ENCODE peak calls at places on chromosomes 3 and 15, in ten cellular contexts. One of them, this sample, is unnamed.

GRCh38 chr3:46593979-46594378 is 18.3 kb upstream of the FAM240A start:
- DNase-seq in A549: no peak
- DNase-seq in CD8-positive, alpha-beta memory T cell: no peak
- DNase-seq in activated CD8-positive, alpha-beta memory T cell treated with anti-CD3 and anti-CD28 coated beads for 48 hours: no peak
- DNase-seq in fibroblast of gingiva: no peak
- DNase-seq in neural crest cell: no peak
- DNase-seq in HT1080: no peak
- DNase-seq in HFFc6: no peak
- DNase-seq in stimulated activated CD4-positive, alpha-beta T cell treated with anti-CD3 and anti-CD28 coated beads, TNF-alpha, amount 100 ng/mL, for 4 hours: no peak
- DNase-seq in right lobe of liver: no peak
- DNase-seq in this sample: no peak

GRCh38 chr3:65356331-65357286 is 668.8 kb upstream of the ADAMTS9 start:
- DNase-seq in activated CD8-positive, alpha-beta memory T cell treated with anti-CD3 and anti-CD28 coated beads for 48 hours: no peak
- DNase-seq in HFFc6: no peak
- DNase-seq in A549: no peak
- DNase-seq in fibroblast of gingiva: peak
- DNase-seq in stimulated activated CD4-positive, alpha-beta T cell treated with anti-CD3 and anti-CD28 coated beads, TNF-alpha, amount 100 ng/mL, for 4 hours: no peak
- DNase-seq in HT1080: no peak
- DNase-seq in right lobe of liver: no peak
- DNase-seq in CD8-positive, alpha-beta memory T cell: no peak
- DNase-seq in neural crest cell: no peak
- DNase-seq in this sample: no peak

GRCh38 chr15:62853114-62853832 is 189.3 kb upstream of the TPM1 start:
- DNase-seq in A549: no peak
- DNase-seq in HT1080: no peak
- DNase-seq in right lobe of liver: no peak
- DNase-seq in activated CD8-positive, alpha-beta memory T cell treated with anti-CD3 and anti-CD28 coated beads for 48 hours: no peak
- DNase-seq in stimulated activated CD4-positive, alpha-beta T cell treated with anti-CD3 and anti-CD28 coated beads, TNF-alpha, amount 100 ng/mL, for 4 hours: no peak
- DNase-seq in CD8-positive, alpha-beta memory T cell: no peak
- DNase-seq in HFFc6: no peak
- DNase-seq in fibroblast of gingiva: peak
- DNase-seq in neural crest cell: no peak
- DNase-seq in this sample: no peak

GRCh38 chr3:180698760-180699270 is 19.5 kb upstream of the CCDC39 start:
- DNase-seq in right lobe of liver: no peak
- DNase-seq in A549: no peak
- DNase-seq in CD8-positive, alpha-beta memory T cell: no peak
- DNase-seq in activated CD8-positive, alpha-beta memory T cell treated with anti-CD3 and anti-CD28 coated beads for 48 hours: no peak
- DNase-seq in fibroblast of gingiva: no peak
- DNase-seq in HT1080: no peak
- DNase-seq in stimulated activated CD4-positive, alpha-beta T cell treated with anti-CD3 and anti-CD28 coated beads, TNF-alpha, amount 100 ng/mL, for 4 hours: no peak
- DNase-seq in HFFc6: no peak
- DNase-seq in neural crest cell: no peak
- DNase-seq in this sample: no peak

GRCh38 chr15:82174471-82174870 is 88.1 kb downstream of the EFL1 start:
- DNase-seq in HT1080: no peak
- DNase-seq in right lobe of liver: no peak
- DNase-seq in A549: no peak
- DNase-seq in activated CD8-positive, alpha-beta memory T cell treated with anti-CD3 and anti-CD28 coated beads for 48 hours: no peak
- DNase-seq in neural crest cell: no peak
- DNase-seq in CD8-positive, alpha-beta memory T cell: no peak
- DNase-seq in HFFc6: no peak
- DNase-seq in fibroblast of gingiva: no peak
- DNase-seq in stimulated activated CD4-positive, alpha-beta T cell treated with anti-CD3 and anti-CD28 coated beads, TNF-alpha, amount 100 ng/mL, for 4 hours: no peak
- DNase-seq in this sample: no peak

GRCh38 chr3:14949126-14949525 is 1.7 kb downstream of the NR2C2 start:
- DNase-seq in stimulated activated CD4-positive, alpha-beta T cell treated with anti-CD3 and anti-CD28 coated beads, TNF-alpha, amount 100 ng/mL, for 4 hours: no peak
- DNase-seq in fibroblast of gingiva: no peak
- DNase-seq in right lobe of liver: no peak
- DNase-seq in HFFc6: no peak
- DNase-seq in CD8-positive, alpha-beta memory T cell: no peak
- DNase-seq in activated CD8-positive, alpha-beta memory T cell treated with anti-CD3 and anti-CD28 coated beads for 48 hours: no peak
- DNase-seq in neural crest cell: no peak
- DNase-seq in A549: no peak
- DNase-seq in HT1080: no peak
- DNase-seq in this sample: no peak

GRCh38 chr3:148379763-148380162 is 317.9 kb upstream of the AGTR1 start:
- DNase-seq in A549: peak
- DNase-seq in neural crest cell: no peak
- DNase-seq in HFFc6: peak
- DNase-seq in right lobe of liver: no peak
- DNase-seq in CD8-positive, alpha-beta memory T cell: no peak
- DNase-seq in activated CD8-positive, alpha-beta memory T cell treated with anti-CD3 and anti-CD28 coated beads for 48 hours: no peak
- DNase-seq in fibroblast of gingiva: peak
- DNase-seq in stimulated activated CD4-positive, alpha-beta T cell treated with anti-CD3 and anti-CD28 coated beads, TNF-alpha, amount 100 ng/mL, for 4 hours: no peak
- DNase-seq in HT1080: peak
- DNase-seq in this sample: no peak

GRCh38 chr3:13081603-13082360 is 8.6 kb upstream of the IQSEC1 start:
- DNase-seq in right lobe of liver: no peak
- DNase-seq in HT1080: peak
- DNase-seq in A549: no peak
- DNase-seq in neural crest cell: no peak
- DNase-seq in stimulated activated CD4-positive, alpha-beta T cell treated with anti-CD3 and anti-CD28 coated beads, TNF-alpha, amount 100 ng/mL, for 4 hours: no peak
- DNase-seq in HFFc6: no peak
- DNase-seq in fibroblast of gingiva: no peak
- DNase-seq in activated CD8-positive, alpha-beta memory T cell treated with anti-CD3 and anti-CD28 coated beads for 48 hours: no peak
- DNase-seq in CD8-positive, alpha-beta memory T cell: no peak
- DNase-seq in this sample: peak

GRCh38 chr15:80588801-80589200 is 106.3 kb upstream of the ABHD17C start:
- DNase-seq in A549: peak
- DNase-seq in CD8-positive, alpha-beta memory T cell: no peak
- DNase-seq in activated CD8-positive, alpha-beta memory T cell treated with anti-CD3 and anti-CD28 coated beads for 48 hours: no peak
- DNase-seq in stimulated activated CD4-positive, alpha-beta T cell treated with anti-CD3 and anti-CD28 coated beads, TNF-alpha, amount 100 ng/mL, for 4 hours: no peak
- DNase-seq in right lobe of liver: no peak
- DNase-seq in HT1080: peak
- DNase-seq in HFFc6: peak
- DNase-seq in neural crest cell: no peak
- DNase-seq in fibroblast of gingiva: peak
- DNase-seq in this sample: no peak

GRCh38 chr3:128145279-128145678 is 8.0 kb upstream of the EEFSEC start:
- DNase-seq in HFFc6: no peak
- DNase-seq in HT1080: no peak
- DNase-seq in stimulated activated CD4-positive, alpha-beta T cell treated with anti-CD3 and anti-CD28 coated beads, TNF-alpha, amount 100 ng/mL, for 4 hours: no peak
- DNase-seq in A549: no peak
- DNase-seq in activated CD8-positive, alpha-beta memory T cell treated with anti-CD3 and anti-CD28 coated beads for 48 hours: no peak
- DNase-seq in fibroblast of gingiva: no peak
- DNase-seq in neural crest cell: no peak
- DNase-seq in right lobe of liver: no peak
- DNase-seq in CD8-positive, alpha-beta memory T cell: no peak
- DNase-seq in this sample: peak

GRCh38 chr15:64618569-64618968 is 156.8 kb downstream of the RBPMS2 start:
- DNase-seq in neural crest cell: no peak
- DNase-seq in fibroblast of gingiva: no peak
- DNase-seq in stimulated activated CD4-positive, alpha-beta T cell treated with anti-CD3 and anti-CD28 coated beads, TNF-alpha, amount 100 ng/mL, for 4 hours: no peak
- DNase-seq in right lobe of liver: no peak
- DNase-seq in HFFc6: no peak
- DNase-seq in HT1080: no peak
- DNase-seq in CD8-positive, alpha-beta memory T cell: no peak
- DNase-seq in activated CD8-positive, alpha-beta memory T cell treated with anti-CD3 and anti-CD28 coated beads for 48 hours: no peak
- DNase-seq in A549: no peak
- DNase-seq in this sample: no peak

GRCh38 chr3:12501360-12502020 is 17.2 kb downstream of the TSEN2 start:
- DNase-seq in A549: no peak
- DNase-seq in activated CD8-positive, alpha-beta memory T cell treated with anti-CD3 and anti-CD28 coated beads for 48 hours: no peak
- DNase-seq in CD8-positive, alpha-beta memory T cell: no peak
- DNase-seq in right lobe of liver: no peak
- DNase-seq in HT1080: no peak
- DNase-seq in neural crest cell: no peak
- DNase-seq in fibroblast of gingiva: peak
- DNase-seq in HFFc6: no peak
- DNase-seq in stimulated activated CD4-positive, alpha-beta T cell treated with anti-CD3 and anti-CD28 coated beads, TNF-alpha, amount 100 ng/mL, for 4 hours: no peak
- DNase-seq in this sample: no peak

GRCh38 chr3:138457863-138458735 is 23.7 kb downstream of the ESYT3 start:
- DNase-seq in activated CD8-positive, alpha-beta memory T cell treated with anti-CD3 and anti-CD28 coated beads for 48 hours: no peak
- DNase-seq in stimulated activated CD4-positive, alpha-beta T cell treated with anti-CD3 and anti-CD28 coated beads, TNF-alpha, amount 100 ng/mL, for 4 hours: no peak
- DNase-seq in HFFc6: no peak
- DNase-seq in A549: no peak
- DNase-seq in HT1080: peak
- DNase-seq in right lobe of liver: no peak
- DNase-seq in CD8-positive, alpha-beta memory T cell: no peak
- DNase-seq in fibroblast of gingiva: no peak
- DNase-seq in neural crest cell: no peak
- DNase-seq in this sample: no peak